ENCODE peak calls at places on chromosomes 5 and 9, in six cellular contexts. D is hepatocyte, A is fibroblast of lung, O is PC-3, S is H1, F is neural progenitor cell. P is an unnamed sample.

GRCh38 chr9:4786599-4786998 is 6.1 kb upstream of the RCL1 start:
- DNase-seq in S (no peak), A (no peak), D (no peak), O (no peak), F (no peak), P (no peak)

GRCh38 chr5:168987540-168988300 is 313.2 kb downstream of the SLIT3 start:
- DNase-seq in S (peak; percentile 91), O (peak; percentile 90), A (peak; percentile 71), F (peak; percentile 79), D (peak; percentile 80), P (no peak)

GRCh38 chr5:150557507-150557872 is 49.6 kb downstream of the NDST1 start:
- DNase-seq in S (no peak), A (no peak), F (no peak), O (no peak), D (no peak), P (peak; percentile 61)

GRCh38 chr5:146560205-146560812 is 44.3 kb upstream of the GPR151 start:
- DNase-seq in O (peak; percentile 19), A (no peak), S (no peak), D (no peak), F (peak; percentile 28), P (peak; percentile 37)

GRCh38 chr9:111704503-111704902 is 43.1 kb downstream of the GNG10 start:
- DNase-seq in O (no peak), D (no peak), S (no peak), A (no peak), F (no peak), P (no peak)

GRCh38 chr5:171421331-171422262 is 2.1 kb downstream of the FGF18 start:
- DNase-seq in A (no peak), O (no peak), S (no peak), F (no peak), D (no peak), P (peak; percentile 89)

GRCh38 chr9:116020801-116021200 is 132.8 kb upstream of the PAPPA start:
- DNase-seq in F (no peak), A (no peak), D (no peak), O (peak; percentile 50), S (no peak), P (no peak)

GRCh38 chr5:102628449-102629175 is 126.5 kb upstream of the PAM start:
- DNase-seq in S (no peak), O (peak; percentile 99), A (peak; percentile 21), F (no peak), D (peak; percentile 21), P (peak; percentile 64)

GRCh38 chr9:34891386-34891785 is 66.7 kb upstream of the PHF24 start:
- DNase-seq in F (no peak), D (no peak), O (peak; percentile 12), A (no peak), S (no peak), P (no peak)

GRCh38 chr5:94309166-94309565 is 309.2 kb downstream of the KIAA0825 start:
- DNase-seq in A (peak; percentile 63), D (no peak), S (no peak), O (no peak), F (no peak), P (no peak)

GRCh38 chr5:17828709-17829108 is 194.4 kb downstream of the TAF11L14 start:
- DNase-seq in F (no peak), A (no peak), D (no peak), O (no peak), S (no peak), P (no peak)

GRCh38 chr5:132024789-132025402 is 13.4 kb upstream of the ACSL6 start:
- DNase-seq in A (no peak), F (peak; percentile 51), D (no peak), S (no peak), O (no peak), P (no peak)

GRCh38 chr5:61591859-61592258 is 259.8 kb downstream of the ZSWIM6 start:
- DNase-seq in D (no peak), O (no peak), S (no peak), A (no peak), F (no peak), P (no peak)

GRCh38 chr5:154861946-154862345 is 3.5 kb downstream of the CNOT8 start:
- DNase-seq in O (no peak), A (no peak), F (no peak), D (no peak), S (no peak), P (no peak)

GRCh38 chr9:137761032-137761431 is 116.5 kb upstream of the CACNA1B start:
- DNase-seq in A (no peak), F (no peak), O (no peak), S (no peak), D (no peak), P (peak; percentile 46)

GRCh38 chr5:93403529-93403928 is 177.5 kb downstream of the NR2F1-AS1 start:
- DNase-seq in D (no peak), A (no peak), F (no peak), S (no peak), O (no peak), P (no peak)

GRCh38 chr5:160303690-160304089 is 8.7 kb downstream of the CCNJL start:
- DNase-seq in O (no peak), F (no peak), A (no peak), D (no peak), S (no peak), P (no peak)
- H3K79me2 ChIP-seq in O (no peaks in the 10 kb centered on the region), F (no peaks in the 10 kb centered on the region), A (no peaks in the 10 kb centered on the region), D (peaks cover 44% of the 10 kb centered on the region), S (peaks cover 15% of the 10 kb centered on the region), P (no peaks in the 10 kb centered on the region)

GRCh38 chr5:175880797-175881312 is 9.5 kb downstream of the CPLX2 start:
- DNase-seq in F (no peak), S (no peak), A (no peak), D (no peak), O (no peak), P (peak; percentile 65)

GRCh38 chr5:175878544-175879438 is 7.4 kb downstream of the CPLX2 start:
- DNase-seq in A (no peak), O (no peak), D (peak; percentile 52), S (peak; percentile 71), F (peak; percentile 73), P (peak; percentile 75)

GRCh38 chr5:175880213-175880612 is 8.8 kb downstream of the CPLX2 start:
- DNase-seq in D (no peak), A (no peak), S (no peak), F (peak; percentile 33), O (no peak), P (no peak)

GRCh38 chr5:175878021-175878420 is 6.6 kb downstream of the CPLX2 start:
- DNase-seq in S (no peak), A (no peak), D (no peak), O (no peak), F (no peak), P (no peak)

DNA sequence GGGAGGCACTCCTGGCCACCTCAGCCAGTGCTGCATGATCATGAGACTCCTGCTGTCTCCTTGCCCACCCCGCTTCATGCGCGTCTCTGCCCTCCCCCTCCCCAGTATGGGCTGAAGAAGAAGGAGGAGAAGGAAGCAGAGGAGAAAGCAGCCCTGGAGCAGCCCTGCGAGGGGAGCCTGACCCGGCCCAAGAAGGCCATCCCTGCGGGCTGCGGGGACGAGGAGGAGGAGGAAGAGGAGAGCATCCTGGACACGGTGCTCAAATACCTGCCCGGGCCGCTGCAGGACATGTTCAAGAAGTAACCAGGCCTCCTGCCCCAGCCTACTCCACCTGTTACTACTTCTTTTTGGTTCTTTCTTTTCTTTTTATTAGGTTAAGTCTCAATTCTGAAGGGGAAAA is 8.4 kb downstream of the CPLX2 start:
- DNase-seq in D (no peak), F (no peak), S (no peak), O (no peak), A (no peak), P (peak; percentile 84)
- H4K20me1 ChIP-seq in D (no peaks in the 10 kb centered on the region), F (peaks cover 9% of the 10 kb centered on the region), S (peaks cover 4% of the 10 kb centered on the region), O (no peaks in the 10 kb centered on the region), A (no peaks in the 10 kb centered on the region), P (peaks cover 2% of the 10 kb centered on the region)

DNA sequence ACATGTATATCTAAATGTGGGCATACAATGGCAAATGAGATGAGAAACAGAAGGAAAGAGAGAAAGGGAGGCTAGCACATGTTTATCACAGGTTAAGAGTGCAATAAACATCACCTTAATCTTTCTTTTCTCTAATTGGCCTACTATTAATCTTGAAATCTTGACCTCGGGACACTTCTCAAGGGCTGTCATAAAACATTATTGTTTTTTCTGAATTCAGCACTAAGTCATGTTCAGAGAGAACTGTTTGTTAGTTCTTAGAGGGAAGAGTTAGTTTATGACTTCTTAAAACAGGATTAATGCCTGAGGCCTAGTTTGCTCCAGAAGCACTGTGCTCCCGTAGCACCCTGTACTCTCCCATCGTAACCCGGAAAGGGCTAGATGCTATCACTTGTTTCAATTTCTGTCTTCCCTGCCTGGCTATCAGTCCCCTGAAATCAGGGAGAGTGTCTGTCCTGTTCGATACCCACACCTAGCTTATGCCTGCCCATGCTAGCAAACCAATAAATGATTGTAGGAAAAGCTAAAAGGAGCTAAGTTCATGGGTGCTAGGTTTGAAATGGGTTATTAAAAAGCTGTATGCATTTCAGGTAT is 606.5 kb upstream of the CLINT1 start:
- DNase-seq in F (no peak), D (no peak), A (no peak), S (no peak), O (no peak), P (no peak)
- H3K4me1 ChIP-seq in F (no peaks in the 10 kb centered on the region), D (no peaks in the 10 kb centered on the region), A (peaks cover 3% of the 10 kb centered on the region), S (no peaks in the 10 kb centered on the region), O (peaks cover 6% of the 10 kb centered on the region), P (peaks cover 18% of the 10 kb centered on the region)

GRCh38 chr5:95946451-95946850 is 15.2 kb downstream of the ELL2 start:
- DNase-seq in S (no peak), A (no peak), O (no peak), F (no peak), D (no peak), P (no peak)
- H3K79me2 ChIP-seq in S (no peaks in the 10 kb centered on the region), A (peaks cover 93% of the 10 kb centered on the region), O (peaks cover 97% of the 10 kb centered on the region), F (no peaks in the 10 kb centered on the region), D (peaks cover 98% of the 10 kb centered on the region), P (peaks cover 95% of the 10 kb centered on the region)

DNA sequence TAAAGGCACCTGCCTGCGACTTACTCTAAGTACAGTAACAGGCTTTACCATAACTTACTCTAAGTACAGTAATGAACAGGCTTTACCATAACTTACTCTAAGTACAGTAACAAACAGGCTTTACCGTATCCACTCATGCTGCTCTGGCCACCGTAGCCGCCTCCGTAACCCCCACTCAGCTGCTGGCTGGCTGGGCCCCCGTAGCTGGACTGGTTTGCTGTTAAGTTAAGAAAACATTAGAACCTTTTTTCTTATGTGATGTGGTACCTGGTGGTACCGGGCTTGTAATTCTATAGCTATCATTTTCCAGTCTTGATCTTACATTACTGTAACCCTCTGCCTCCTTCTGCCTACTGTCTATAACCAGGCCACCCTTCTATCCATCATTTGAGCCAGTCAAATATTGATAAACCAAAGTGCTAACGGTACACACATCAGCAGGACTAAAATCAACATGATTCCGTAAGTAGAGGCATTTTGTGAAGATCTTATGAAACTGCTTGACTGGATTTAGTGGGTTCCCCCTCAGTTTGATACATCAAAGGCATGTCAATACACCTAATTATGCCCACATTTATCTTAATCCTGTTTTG is 7.4 kb downstream of the HNRNPH1 start:
- DNase-seq in F (no peak), D (no peak), O (no peak), A (no peak), S (no peak), P (no peak)
- H4K20me1 ChIP-seq in F (peaks cover 95% of the 10 kb centered on the region), D (peaks cover 97% of the 10 kb centered on the region), O (peaks cover 79% of the 10 kb centered on the region), A (peaks cover 12% of the 10 kb centered on the region), S (peaks cover 37% of the 10 kb centered on the region), P (peaks cover 89% of the 10 kb centered on the region)

GRCh38 chr5:3104446-3105047 is 353.1 kb upstream of the IRX2 start:
- DNase-seq in S (no peak), F (peak; percentile 87), D (no peak), A (no peak), O (no peak), P (no peak)
- H3K4me1 ChIP-seq in S (peaks cover 39% of the 10 kb centered on the region), F (peaks cover 56% of the 10 kb centered on the region), D (peaks cover 15% of the 10 kb centered on the region), A (no peaks in the 10 kb centered on the region), O (no peaks in the 10 kb centered on the region), P (no peaks in the 10 kb centered on the region)